ENCODE peak calls at places on chromosome 4, in ten cellular contexts. V, X, E, S, R, P, M, I, U and N are unnamed samples.

GRCh38 chr4:176478076-176478475 is 158.3 kb downstream of the SPCS3 start:
- DNase-seq in S (peak; percentile 16), U (no peak), V (peak; percentile 6), I (no peak), R (no peak), X (no peak), M (no peak), E (no peak), P (peak; percentile 35), N (no peak)

GRCh38 chr4:172980178-172980577 is 188.4 kb upstream of the GALNT7 start:
- DNase-seq in I (no peak), U (no peak), X (no peak), P (no peak), M (no peak), S (no peak), R (no peak), E (no peak), V (no peak), N (no peak)

GRCh38 chr4:84070293-84070692 is 428.8 kb downstream of the NKX6-1 start:
- DNase-seq in E (no peak), S (no peak), U (no peak), X (no peak), I (peak; percentile 29), P (no peak), V (no peak), M (no peak), R (no peak), N (no peak)

GRCh38 chr4:82543131-82543530 is 18.7 kb downstream of the TMEM150C start:
- DNase-seq in E (no peak), M (no peak), I (no peak), U (no peak), P (no peak), R (no peak), S (no peak), V (no peak), X (no peak), N (no peak)

GRCh38 chr4:15303052-15303641 is 124.7 kb upstream of the C1QTNF7 start:
- DNase-seq in S (peak; percentile 88), E (peak; percentile 28), I (no peak), V (no peak), P (peak; percentile 95), X (no peak), R (peak; percentile 57), M (no peak), U (no peak), N (no peak)

GRCh38 chr4:127400736-127401346 is 231.9 kb upstream of the INTU start:
- DNase-seq in I (peak; percentile 67), V (peak; percentile 72), X (peak; percentile 1), R (peak; percentile 58), E (peak; percentile 31), M (no peak), S (peak; percentile 69), U (no peak), P (peak; percentile 81), N (peak; percentile 79)

GRCh38 chr4:87427518-87427868 is 5.1 kb downstream of the NUDT9 start:
- DNase-seq in S (no peak), X (no peak), P (no peak), R (no peak), U (no peak), M (no peak), E (no peak), V (no peak), I (no peak), N (no peak)

GRCh38 chr4:169690787-169691186 is 67.0 kb downstream of the HPF1 start:
- DNase-seq in S (no peak), M (no peak), R (no peak), P (no peak), U (no peak), I (no peak), V (no peak), X (no peak), E (no peak), N (no peak)

GRCh38 chr4:52372269-52372668 is 286.8 kb downstream of the USP46 start:
- DNase-seq in R (no peak), P (no peak), E (no peak), M (no peak), V (no peak), U (no peak), S (no peak), I (no peak), X (no peak), N (no peak)

GRCh38 chr4:8176547-8177399 is 18.2 kb upstream of the ABLIM2 start:
- DNase-seq in U (peak; percentile 20), S (peak; percentile 58), M (no peak), I (peak; percentile 66), P (peak; percentile 63), R (no peak), X (peak; percentile 16), V (peak; percentile 67), E (no peak), N (peak; percentile 82)

GRCh38 chr4:113673450-113673849 is 88.1 kb downstream of the CAMK2D start:
- DNase-seq in U (no peak), I (no peak), V (no peak), S (peak; percentile 73), R (no peak), M (no peak), P (peak; percentile 28), X (no peak), E (no peak), N (peak; percentile 67)

GRCh38 chr4:94947681-94948108 is 189.9 kb downstream of the BMPR1B start:
- DNase-seq in U (no peak), X (no peak), E (no peak), I (no peak), M (no peak), S (no peak), R (no peak), V (no peak), P (no peak), N (no peak)

GRCh38 chr4:41575207-41575606 is 37.2 kb downstream of the LIMCH1 start:
- DNase-seq in S (peak; percentile 51), U (no peak), X (no peak), P (peak; percentile 74), I (no peak), M (no peak), E (no peak), R (no peak), V (no peak), N (no peak)

GRCh38 chr4:69881173-69881773 is 21.3 kb upstream of the SULT1E1 start:
- DNase-seq in U (peak; percentile 34), R (peak; percentile 7), M (no peak), I (peak; percentile 15), S (peak; percentile 1), E (no peak), P (peak; percentile 65), V (no peak), X (no peak), N (peak; percentile 23)

GRCh38 chr4:100100985-100101384 is 89.3 kb downstream of the DDIT4L start:
- DNase-seq in M (no peak), U (no peak), I (no peak), P (no peak), E (no peak), R (no peak), S (no peak), V (no peak), X (no peak), N (no peak)

GRCh38 chr4:135368826-135369225 is 1167.2 kb upstream of the PABPC4L start:
- DNase-seq in X (no peak), R (no peak), V (no peak), U (no peak), I (no peak), S (peak; percentile 3), P (no peak), E (no peak), M (no peak), N (no peak)

GRCh38 chr4:14867847-14868246 is 134.4 kb upstream of the CPEB2 start:
- DNase-seq in R (no peak), X (no peak), M (no peak), S (no peak), V (no peak), U (peak; percentile 37), E (no peak), P (no peak), I (peak; percentile 26), N (no peak)

GRCh38 chr4:168162604-168163003 is 70.3 kb downstream of the ANXA10 start:
- DNase-seq in M (no peak), U (no peak), R (no peak), P (peak; percentile 61), S (peak; percentile 47), I (no peak), E (no peak), X (no peak), V (no peak), N (no peak)

GRCh38 chr4:139628184-139629012 is 37.2 kb upstream of the MGST2 start:
- DNase-seq in E (no peak), R (no peak), X (peak; percentile 16), P (no peak), M (no peak), V (no peak), I (peak; percentile 20), U (peak; percentile 85), S (no peak), N (no peak)

GRCh38 chr4:88017516-88018302 is 10.3 kb downstream of the PKD2 start:
- DNase-seq in X (no peak), S (peak; percentile 92), E (no peak), I (no peak), U (no peak), P (peak; percentile 98), M (no peak), V (no peak), R (peak; percentile 90), N (no peak)

GRCh38 chr4:94634266-94634665 is 123.5 kb upstream of the BMPR1B start:
- DNase-seq in R (peak; percentile 38), X (no peak), V (no peak), E (no peak), I (no peak), U (no peak), S (peak; percentile 16), M (no peak), P (no peak), N (no peak)

GRCh38 chr4:70559216-70559830 is 32.7 kb upstream of the AMBN start:
- DNase-seq in E (no peak), X (peak; percentile 3), P (peak; percentile 58), M (no peak), V (peak; percentile 56), U (peak; percentile 19), R (peak; percentile 9), S (peak; percentile 52), I (peak; percentile 59), N (peak; percentile 57)

GRCh38 chr4:47562297-47562696 is 77.2 kb downstream of the ATP10D start:
- DNase-seq in M (no peak), I (no peak), V (no peak), P (no peak), E (no peak), R (no peak), S (peak; percentile 55), U (no peak), X (no peak), N (no peak)

GRCh38 chr4:128600996-128601857 is 208.3 kb upstream of the JADE1 start:
- DNase-seq in R (peak; percentile 89), M (no peak), X (peak; percentile 29), I (no peak), P (peak; percentile 99), V (no peak), U (peak; percentile 78), S (peak; percentile 96), E (peak; percentile 82), N (peak; percentile 89)

GRCh38 chr4:13986533-13986932 is 359.0 kb upstream of the BOD1L1 start:
- DNase-seq in V (no peak), U (no peak), S (no peak), X (no peak), E (no peak), I (no peak), M (no peak), P (no peak), R (no peak), N (no peak)

GRCh38 chr4:54941994-54942552 is 183.3 kb downstream of the KDR start:
- DNase-seq in M (peak; percentile 7), E (no peak), X (no peak), U (peak; percentile 51), R (no peak), P (no peak), I (no peak), S (no peak), V (peak; percentile 64), N (no peak)